ENCODE peak calls at places on chromosomes 4 and X, in five cellular contexts. E is neuronal stem cell, K is IMR-90, P is H9, M is mesenchymal stem cell. I is an unnamed sample.

GRCh38 chr4:21195682-21196081 is 495.4 kb downstream of the PACRGL start:
- DNase-seq in E (no peak), K (no peak), P (no peak), M (no peak), I (peak)

GRCh38 chrX:138945219-138945618 is 233.7 kb upstream of the FGF13 start:
- DNase-seq in E (no peak), K (no peak), P (no peak), M (no peak), I (peak)

GRCh38 chrX:63250253-63250868 is 100.8 kb downstream of the SPIN4 start:
- DNase-seq in E (peak), K (peak), P (peak), M (peak), I (peak)

GRCh38 chr4:122065915-122066314 is 86.2 kb upstream of the BLTP1 start:
- DNase-seq in E (no peak), K (no peak), P (no peak), M (no peak), I (no peak)

GRCh38 chrX:74422029-74422352 is 698 bp downstream of the SLC16A2 start:
- DNase-seq in E (no peak), K (no peak), P (no peak), M (no peak), I (no peak)

GRCh38 chrX:47540754-47541538 is 20.1 kb upstream of the ARAF start:
- DNase-seq in E (peak), K (peak), P (peak), M (peak), I (peak)

GRCh38 chr4:167234388-167234881 is at the start of gene SPOCK3:
- DNase-seq in E (peak), K (no peak), P (peak), M (peak), I (peak)

GRCh38 chrX:144801786-144802185 is 445.5 kb upstream of the SPANXN1 start:
- DNase-seq in E (no peak), K (no peak), P (no peak), M (peak), I (peak)

GRCh38 chr4:73839071-73839470 is 2.6 kb downstream of the CXCL6 start:
- DNase-seq in E (no peak), K (no peak), P (no peak), M (no peak), I (no peak)

GRCh38 chr4:73874386-73874785 is 5.2 kb downstream of the CXCL1 start:
- DNase-seq in E (no peak), K (no peak), P (no peak), M (no peak), I (no peak)

GRCh38 chr4:2793578-2793919 is 664 bp downstream of the SH3BP2 start:
- DNase-seq in E (no peak), K (peak), P (peak), M (peak), I (peak)

GRCh38 chrX:122245943-122246342 is 938.1 kb upstream of the GRIA3 start:
- DNase-seq in E (no peak), K (no peak), P (no peak), M (no peak), I (no peak)

GRCh38 chr4:135277116-135277979 is 1075.8 kb upstream of the PABPC4L start:
- DNase-seq in E (no peak), K (peak), P (no peak), M (peak), I (peak)

GRCh38 chr4:73067971-73068394 is 1.5 kb downstream of the COX18 start:
- DNase-seq in E (no peak), K (peak), P (no peak), M (no peak), I (no peak)

GRCh38 chr4:64539234-64539849 is 130.1 kb upstream of the TECRL start:
- DNase-seq in E (peak), K (peak), P (peak), M (peak), I (peak)

GRCh38 chrX:150690126-150690525 is 3.1 kb upstream of the MTMR1 start:
- DNase-seq in E (no peak), K (peak), P (no peak), M (peak), I (peak)

GRCh38 chrX:48919360-48919821 is 567 bp upstream of the PIM2 start:
- DNase-seq in E (no peak), K (no peak), P (no peak), M (no peak), I (no peak)

GRCh38 chrX:111869639-111870034 is 6.3 kb upstream of the TRPC5OS start:
- DNase-seq in E (peak), K (peak), P (peak), M (peak), I (peak)

DNA sequence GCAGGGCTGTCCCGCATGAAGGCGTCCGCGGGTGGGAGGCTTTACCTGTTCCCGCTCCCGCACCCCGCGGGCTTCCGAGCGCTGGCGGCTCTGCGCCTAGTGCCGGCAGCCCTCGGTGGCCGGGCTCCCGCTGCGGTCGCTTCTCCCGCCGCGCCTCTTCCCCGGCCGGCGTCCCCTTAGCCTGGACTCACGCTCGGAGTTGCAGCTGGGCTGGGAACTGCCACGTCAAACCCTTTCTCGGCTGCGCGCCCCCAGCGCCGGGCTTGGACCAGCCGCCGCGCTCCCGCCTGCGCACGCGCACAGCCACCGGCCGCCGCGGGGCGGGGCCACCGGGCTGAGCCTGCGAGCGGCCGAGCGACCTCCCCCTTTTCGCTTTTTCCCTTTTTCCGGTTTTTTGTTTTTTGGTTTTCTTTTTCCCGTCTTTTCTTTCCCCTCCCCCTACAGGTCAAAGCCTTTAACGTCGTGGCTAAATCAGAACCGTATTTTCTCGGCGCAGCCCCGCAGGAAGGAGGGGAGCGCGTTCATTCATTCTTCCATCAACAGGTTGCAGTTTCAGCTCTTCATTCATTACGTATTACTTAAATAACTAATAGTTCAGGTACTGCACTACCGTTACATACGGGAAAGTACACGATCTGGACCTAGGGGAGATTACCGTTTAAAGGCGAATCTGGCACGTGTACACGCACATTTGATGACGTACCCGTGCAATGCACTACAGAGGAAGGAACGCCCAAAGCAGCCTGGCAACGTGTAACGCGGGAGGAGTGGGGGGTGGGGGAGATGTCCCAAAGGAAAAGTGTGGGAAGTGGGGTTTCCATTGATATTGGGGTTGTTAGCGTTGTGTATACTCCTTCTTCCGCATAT is at the start of gene SEC24D:
- DNase-seq in E (peak), K (peak), P (peak), M (peak), I (peak)
- H3K14ac ChIP-seq in E (no peak), K (peak), P (peak), M (peak), I (peak)

DNA sequence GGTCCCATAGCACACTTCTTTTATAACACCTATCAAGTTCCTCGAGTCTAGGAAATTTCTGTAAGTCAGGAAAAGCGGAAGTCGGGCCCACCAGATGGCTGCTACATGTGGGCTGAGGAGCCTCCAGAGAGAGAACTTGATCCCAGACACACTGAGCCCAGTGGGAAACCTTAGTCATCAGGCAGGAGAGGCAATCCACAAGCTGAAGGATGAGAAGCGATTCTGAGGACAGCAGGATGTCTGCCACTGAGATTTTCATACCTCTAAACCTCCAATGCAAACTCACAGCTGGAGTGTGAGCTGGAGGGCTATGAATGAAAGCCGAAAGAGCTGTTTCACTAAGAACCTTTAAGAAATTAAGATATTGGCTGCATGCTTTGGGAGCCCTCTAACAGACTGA is 52.6 kb upstream of the PDHA1 start:
- DNase-seq in E (no peak), K (no peak), P (peak), M (no peak), I (no peak)
- H2BK5ac ChIP-seq in E (no peak), K (no peak), P (no peak), M (no peak), I (no peak)

GRCh38 chrX:93673056-93673868 is at the start of gene NAP1L3:
- DNase-seq in E (peak), K (peak), P (peak), M (peak), I (peak)

GRCh38 chrX:93673869-93674271 is at the start of gene FAM133A:
- DNase-seq in E (no peak), K (peak), P (no peak), M (peak), I (no peak)
- H3K9ac ChIP-seq in E (peak), K (no peak), P (peak), M (peak), I (peak)

DNA sequence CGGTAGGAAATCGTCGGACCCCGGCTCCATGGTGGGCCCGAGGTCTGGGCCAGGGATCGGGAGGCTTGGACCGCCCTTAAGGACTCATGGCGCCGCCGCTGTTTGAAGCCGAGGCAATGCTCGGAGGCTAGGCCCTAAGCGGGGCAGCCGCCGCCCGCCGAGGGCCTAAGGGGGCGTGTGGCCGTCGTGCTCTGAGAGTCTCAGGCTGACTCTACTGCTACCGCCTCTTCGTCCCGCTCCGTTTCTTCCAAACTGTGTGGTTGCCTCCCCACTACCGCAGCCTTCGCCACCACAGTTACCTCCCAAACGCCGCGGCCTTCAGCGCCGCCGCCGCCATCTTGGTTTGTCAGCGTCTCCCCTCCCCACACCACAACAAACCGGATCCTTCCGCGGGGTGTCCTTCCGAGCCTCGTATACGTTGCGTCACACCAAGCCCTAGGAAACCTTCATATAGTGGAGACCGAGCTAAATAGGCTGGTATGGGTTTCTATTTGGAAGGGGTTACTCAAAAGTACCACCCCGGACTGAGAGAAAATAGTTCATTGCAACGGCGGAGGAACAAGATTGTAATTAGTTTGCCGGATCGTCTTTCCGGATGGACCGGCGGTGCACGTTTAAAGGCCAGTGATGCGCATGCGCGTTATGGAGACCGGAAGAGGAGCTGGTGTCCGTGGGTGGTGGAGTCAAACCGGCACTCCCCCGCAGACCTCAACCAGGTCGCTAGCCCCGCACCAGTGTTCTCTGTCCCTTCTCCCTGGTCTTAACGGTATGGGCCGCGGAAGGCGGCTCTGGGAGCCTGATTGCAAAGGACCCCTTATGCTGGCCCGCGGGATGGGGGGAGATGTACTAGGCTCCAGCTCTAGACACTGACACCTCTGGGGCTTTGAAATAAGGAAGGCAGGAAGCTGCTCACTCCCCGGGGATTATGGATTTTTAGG is at the start of gene KDM5C:
- DNase-seq in E (peak), K (peak), P (peak), M (peak), I (peak)
- H3K14ac ChIP-seq in E (peak), K (peak), P (peak), M (peak), I (peak)

GRCh38 chr4:80592950-80593349 is 257.4 kb downstream of the CFAP299 start:
- DNase-seq in E (no peak), K (no peak), P (no peak), M (no peak), I (peak)
- H2BK5ac ChIP-seq in E (no peak), K (no peak), P (no peak), M (no peak), I (no peak)